ENCODE peak calls at places on chromosomes 7 and 10, in five cellular contexts. S is upper lobe of right lung, U is amygdala, Q is thoracic aorta, D is OCI-M1. Y is an unnamed sample.

GRCh38 chr7:94888542-94888941 is 18.9 kb upstream of the PPP1R9A start:
- DNase-seq in S (no peak), U (no peak), Q (no peak), D (peak), Y (peak)

GRCh38 chr10:35412900-35413491 is 76.7 kb downstream of the CCNY start:
- DNase-seq in S (no peak), U (no peak), Q (no peak), D (peak), Y (no peak)

GRCh38 chr7:14666913-14667312 is 235.6 kb downstream of the DGKB start:
- DNase-seq in S (no peak), U (no peak), Q (no peak), D (no peak), Y (no peak)

GRCh38 chr7:110604885-110605284 is 486.0 kb upstream of the LRRN3 start:
- DNase-seq in S (no peak), U (no peak), Q (no peak), D (no peak), Y (no peak)

GRCh38 chr10:110007171-110007700 is 548 bp upstream of the ADD3 start:
- DNase-seq in S (no peak), U (no peak), Q (no peak), D (no peak), Y (no peak)

GRCh38 chr7:24318326-24318725 is 34.3 kb downstream of the NPY start:
- DNase-seq in S (no peak), U (no peak), Q (no peak), D (no peak), Y (peak)

GRCh38 chr10:132665946-132666732 is 119.8 kb downstream of the NKX6-2 start:
- DNase-seq in S (no peak), U (no peak), Q (no peak), D (peak), Y (no peak)

GRCh38 chr7:117241088-117241487 is 81.8 kb downstream of the WNT2 start:
- DNase-seq in S (no peak), U (no peak), Q (no peak), D (no peak), Y (no peak)

GRCh38 chr7:25069900-25070443 is 55.1 kb downstream of the CYCS start:
- DNase-seq in S (no peak), U (no peak), Q (no peak), D (peak), Y (peak)

GRCh38 chr10:100528885-100529472 is 692 bp downstream of the NDUFB8 start:
- DNase-seq in S (no peak), U (no peak), Q (no peak), D (peak), Y (no peak)

Y was measured in GM12865.